ENCODE peak calls at places on chromosomes 6 and 20, in seven cellular contexts. One of them, this sample, is unnamed.

GRCh38 chr6:107817784-107818183 is 6.3 kb downstream of the SCML4 start:
- DNase-seq in effector memory CD4-positive, alpha-beta T cell: no peak
- DNase-seq in activated B cell treated with CpG ODN at 0.5 μM for 24 hours: no peak
- DNase-seq in stimulated activated CD4-positive, alpha-beta T cell treated with anti-CD3 and anti-CD28 coated beads, Interleukin-2, amount 100 ng/mL, for 48 hours: no peak
- DNase-seq in psoas muscle: no peak
- DNase-seq in activated CD8-positive, alpha-beta T cell treated with anti-CD3 and anti-CD28 coated beads for 36 hours: peak; percentile 36
- DNase-seq in iPS-NIHi11: no peak
- DNase-seq in this sample: no peak

GRCh38 chr20:38428800-38429199 is 6.3 kb downstream of the SNHG17 start:
- DNase-seq in effector memory CD4-positive, alpha-beta T cell: no peak
- DNase-seq in activated B cell treated with CpG ODN at 0.5 μM for 24 hours: no peak
- DNase-seq in stimulated activated CD4-positive, alpha-beta T cell treated with anti-CD3 and anti-CD28 coated beads, Interleukin-2, amount 100 ng/mL, for 48 hours: no peak
- DNase-seq in psoas muscle: no peak
- DNase-seq in activated CD8-positive, alpha-beta T cell treated with anti-CD3 and anti-CD28 coated beads for 36 hours: no peak
- DNase-seq in iPS-NIHi11: no peak
- DNase-seq in this sample: no peak

GRCh38 chr20:30985386-30985785 is 272.1 kb upstream of the DEFB115 start:
- DNase-seq in effector memory CD4-positive, alpha-beta T cell: no peak
- DNase-seq in activated B cell treated with CpG ODN at 0.5 μM for 24 hours: no peak
- DNase-seq in stimulated activated CD4-positive, alpha-beta T cell treated with anti-CD3 and anti-CD28 coated beads, Interleukin-2, amount 100 ng/mL, for 48 hours: no peak
- DNase-seq in psoas muscle: peak; percentile 15
- DNase-seq in activated CD8-positive, alpha-beta T cell treated with anti-CD3 and anti-CD28 coated beads for 36 hours: no peak
- DNase-seq in iPS-NIHi11: no peak
- DNase-seq in this sample: no peak

GRCh38 chr6:35589904-35590303 is 77.2 kb upstream of the TULP1 start:
- DNase-seq in effector memory CD4-positive, alpha-beta T cell: no peak
- DNase-seq in activated B cell treated with CpG ODN at 0.5 μM for 24 hours: no peak
- DNase-seq in stimulated activated CD4-positive, alpha-beta T cell treated with anti-CD3 and anti-CD28 coated beads, Interleukin-2, amount 100 ng/mL, for 48 hours: no peak
- DNase-seq in psoas muscle: no peak
- DNase-seq in activated CD8-positive, alpha-beta T cell treated with anti-CD3 and anti-CD28 coated beads for 36 hours: no peak
- DNase-seq in iPS-NIHi11: no peak
- DNase-seq in this sample: no peak

GRCh38 chr20:46583411-46584214 is 33.2 kb upstream of the OCSTAMP start:
- DNase-seq in effector memory CD4-positive, alpha-beta T cell: no peak
- DNase-seq in activated B cell treated with CpG ODN at 0.5 μM for 24 hours: no peak
- DNase-seq in stimulated activated CD4-positive, alpha-beta T cell treated with anti-CD3 and anti-CD28 coated beads, Interleukin-2, amount 100 ng/mL, for 48 hours: no peak
- DNase-seq in psoas muscle: no peak
- DNase-seq in activated CD8-positive, alpha-beta T cell treated with anti-CD3 and anti-CD28 coated beads for 36 hours: no peak
- DNase-seq in iPS-NIHi11: peak; percentile 76
- DNase-seq in this sample: no peak

GRCh38 chr6:138405816-138406403 is 1.9 kb downstream of the HEBP2 start:
- DNase-seq in effector memory CD4-positive, alpha-beta T cell: no peak
- DNase-seq in activated B cell treated with CpG ODN at 0.5 μM for 24 hours: no peak
- DNase-seq in stimulated activated CD4-positive, alpha-beta T cell treated with anti-CD3 and anti-CD28 coated beads, Interleukin-2, amount 100 ng/mL, for 48 hours: no peak
- DNase-seq in psoas muscle: no peak
- DNase-seq in activated CD8-positive, alpha-beta T cell treated with anti-CD3 and anti-CD28 coated beads for 36 hours: no peak
- DNase-seq in iPS-NIHi11: no peak
- DNase-seq in this sample: no peak

GRCh38 chr6:41713161-41713649 is 22.2 kb downstream of the TFEB start:
- DNase-seq in effector memory CD4-positive, alpha-beta T cell: no peak
- DNase-seq in activated B cell treated with CpG ODN at 0.5 μM for 24 hours: no peak
- DNase-seq in stimulated activated CD4-positive, alpha-beta T cell treated with anti-CD3 and anti-CD28 coated beads, Interleukin-2, amount 100 ng/mL, for 48 hours: no peak
- DNase-seq in psoas muscle: peak; percentile 79
- DNase-seq in activated CD8-positive, alpha-beta T cell treated with anti-CD3 and anti-CD28 coated beads for 36 hours: no peak
- DNase-seq in iPS-NIHi11: peak; percentile 42
- DNase-seq in this sample: no peak

GRCh38 chr6:150666071-150666470 is 66.4 kb downstream of the PLEKHG1 start:
- DNase-seq in effector memory CD4-positive, alpha-beta T cell: no peak
- DNase-seq in activated B cell treated with CpG ODN at 0.5 μM for 24 hours: no peak
- DNase-seq in stimulated activated CD4-positive, alpha-beta T cell treated with anti-CD3 and anti-CD28 coated beads, Interleukin-2, amount 100 ng/mL, for 48 hours: no peak
- DNase-seq in psoas muscle: no peak
- DNase-seq in activated CD8-positive, alpha-beta T cell treated with anti-CD3 and anti-CD28 coated beads for 36 hours: no peak
- DNase-seq in iPS-NIHi11: no peak
- DNase-seq in this sample: no peak

GRCh38 chr20:62736407-62737071 is 27.9 kb downstream of the NTSR1 start:
- DNase-seq in effector memory CD4-positive, alpha-beta T cell: no peak
- DNase-seq in activated B cell treated with CpG ODN at 0.5 μM for 24 hours: no peak
- DNase-seq in stimulated activated CD4-positive, alpha-beta T cell treated with anti-CD3 and anti-CD28 coated beads, Interleukin-2, amount 100 ng/mL, for 48 hours: no peak
- DNase-seq in psoas muscle: no peak
- DNase-seq in activated CD8-positive, alpha-beta T cell treated with anti-CD3 and anti-CD28 coated beads for 36 hours: no peak
- DNase-seq in iPS-NIHi11: no peak
- DNase-seq in this sample: no peak

GRCh38 chr6:161870236-161870901 is 596.5 kb upstream of the AGPAT4 start:
- DNase-seq in effector memory CD4-positive, alpha-beta T cell: no peak
- DNase-seq in activated B cell treated with CpG ODN at 0.5 μM for 24 hours: no peak
- DNase-seq in stimulated activated CD4-positive, alpha-beta T cell treated with anti-CD3 and anti-CD28 coated beads, Interleukin-2, amount 100 ng/mL, for 48 hours: no peak
- DNase-seq in psoas muscle: no peak
- DNase-seq in activated CD8-positive, alpha-beta T cell treated with anti-CD3 and anti-CD28 coated beads for 36 hours: no peak
- DNase-seq in iPS-NIHi11: no peak
- DNase-seq in this sample: no peak

GRCh38 chr6:144297498-144298166 is 12.5 kb downstream of the UTRN start:
- DNase-seq in effector memory CD4-positive, alpha-beta T cell: no peak
- DNase-seq in activated B cell treated with CpG ODN at 0.5 μM for 24 hours: no peak
- DNase-seq in stimulated activated CD4-positive, alpha-beta T cell treated with anti-CD3 and anti-CD28 coated beads, Interleukin-2, amount 100 ng/mL, for 48 hours: no peak
- DNase-seq in psoas muscle: no peak
- DNase-seq in activated CD8-positive, alpha-beta T cell treated with anti-CD3 and anti-CD28 coated beads for 36 hours: no peak
- DNase-seq in iPS-NIHi11: no peak
- DNase-seq in this sample: no peak

GRCh38 chr6:10411915-10412164 is 3.0 kb downstream of the TFAP2A start:
- DNase-seq in effector memory CD4-positive, alpha-beta T cell: no peak
- DNase-seq in activated B cell treated with CpG ODN at 0.5 μM for 24 hours: no peak
- DNase-seq in stimulated activated CD4-positive, alpha-beta T cell treated with anti-CD3 and anti-CD28 coated beads, Interleukin-2, amount 100 ng/mL, for 48 hours: no peak
- DNase-seq in psoas muscle: no peak
- DNase-seq in activated CD8-positive, alpha-beta T cell treated with anti-CD3 and anti-CD28 coated beads for 36 hours: no peak
- DNase-seq in iPS-NIHi11: no peak
- DNase-seq in this sample: no peak

GRCh38 chr6:154156135-154156948 is 117.3 kb downstream of the OPRM1 start:
- DNase-seq in effector memory CD4-positive, alpha-beta T cell: peak; percentile 43
- DNase-seq in activated B cell treated with CpG ODN at 0.5 μM for 24 hours: no peak
- DNase-seq in stimulated activated CD4-positive, alpha-beta T cell treated with anti-CD3 and anti-CD28 coated beads, Interleukin-2, amount 100 ng/mL, for 48 hours: peak; percentile 53
- DNase-seq in psoas muscle: no peak
- DNase-seq in activated CD8-positive, alpha-beta T cell treated with anti-CD3 and anti-CD28 coated beads for 36 hours: peak; percentile 86
- DNase-seq in iPS-NIHi11: peak; percentile 62
- DNase-seq in this sample: no peak

GRCh38 chr6:39892490-39893129 is 41.7 kb downstream of the MOCS1 start:
- DNase-seq in effector memory CD4-positive, alpha-beta T cell: no peak
- DNase-seq in activated B cell treated with CpG ODN at 0.5 μM for 24 hours: no peak
- DNase-seq in stimulated activated CD4-positive, alpha-beta T cell treated with anti-CD3 and anti-CD28 coated beads, Interleukin-2, amount 100 ng/mL, for 48 hours: peak; percentile 3
- DNase-seq in psoas muscle: peak; percentile 81
- DNase-seq in activated CD8-positive, alpha-beta T cell treated with anti-CD3 and anti-CD28 coated beads for 36 hours: peak; percentile 53
- DNase-seq in iPS-NIHi11: peak; percentile 84
- DNase-seq in this sample: no peak

GRCh38 chr6:119978274-119978889 is 628.8 kb upstream of the MAN1A1 start:
- DNase-seq in effector memory CD4-positive, alpha-beta T cell: no peak
- DNase-seq in activated B cell treated with CpG ODN at 0.5 μM for 24 hours: no peak
- DNase-seq in stimulated activated CD4-positive, alpha-beta T cell treated with anti-CD3 and anti-CD28 coated beads, Interleukin-2, amount 100 ng/mL, for 48 hours: no peak
- DNase-seq in psoas muscle: no peak
- DNase-seq in activated CD8-positive, alpha-beta T cell treated with anti-CD3 and anti-CD28 coated beads for 36 hours: peak; percentile 22
- DNase-seq in iPS-NIHi11: peak; percentile 7
- DNase-seq in this sample: no peak

GRCh38 chr20:25220810-25221591 is 25.5 kb downstream of the ENTPD6 start:
- DNase-seq in effector memory CD4-positive, alpha-beta T cell: no peak
- DNase-seq in activated B cell treated with CpG ODN at 0.5 μM for 24 hours: no peak
- DNase-seq in stimulated activated CD4-positive, alpha-beta T cell treated with anti-CD3 and anti-CD28 coated beads, Interleukin-2, amount 100 ng/mL, for 48 hours: no peak
- DNase-seq in psoas muscle: peak; percentile 84
- DNase-seq in activated CD8-positive, alpha-beta T cell treated with anti-CD3 and anti-CD28 coated beads for 36 hours: no peak
- DNase-seq in iPS-NIHi11: no peak
- DNase-seq in this sample: no peak

GRCh38 chr6:36826520-36827227 is 12.6 kb downstream of the CPNE5 start:
- DNase-seq in effector memory CD4-positive, alpha-beta T cell: no peak
- DNase-seq in activated B cell treated with CpG ODN at 0.5 μM for 24 hours: no peak
- DNase-seq in stimulated activated CD4-positive, alpha-beta T cell treated with anti-CD3 and anti-CD28 coated beads, Interleukin-2, amount 100 ng/mL, for 48 hours: no peak
- DNase-seq in psoas muscle: no peak
- DNase-seq in activated CD8-positive, alpha-beta T cell treated with anti-CD3 and anti-CD28 coated beads for 36 hours: no peak
- DNase-seq in iPS-NIHi11: no peak
- DNase-seq in this sample: no peak

GRCh38 chr6:133165235-133165634 is 75.9 kb upstream of the EYA4 start:
- DNase-seq in effector memory CD4-positive, alpha-beta T cell: no peak
- DNase-seq in activated B cell treated with CpG ODN at 0.5 μM for 24 hours: no peak
- DNase-seq in stimulated activated CD4-positive, alpha-beta T cell treated with anti-CD3 and anti-CD28 coated beads, Interleukin-2, amount 100 ng/mL, for 48 hours: no peak
- DNase-seq in psoas muscle: no peak
- DNase-seq in activated CD8-positive, alpha-beta T cell treated with anti-CD3 and anti-CD28 coated beads for 36 hours: no peak
- DNase-seq in iPS-NIHi11: no peak
- DNase-seq in this sample: no peak

GRCh38 chr20:61949363-61949713 is 116.3 kb downstream of the TAF4 start:
- DNase-seq in effector memory CD4-positive, alpha-beta T cell: no peak
- DNase-seq in activated B cell treated with CpG ODN at 0.5 μM for 24 hours: no peak
- DNase-seq in stimulated activated CD4-positive, alpha-beta T cell treated with anti-CD3 and anti-CD28 coated beads, Interleukin-2, amount 100 ng/mL, for 48 hours: no peak
- DNase-seq in psoas muscle: peak; percentile 9
- DNase-seq in activated CD8-positive, alpha-beta T cell treated with anti-CD3 and anti-CD28 coated beads for 36 hours: no peak
- DNase-seq in iPS-NIHi11: no peak
- DNase-seq in this sample: no peak

GRCh38 chr20:33915726-33916331 is 77.9 kb upstream of the RALY start:
- DNase-seq in effector memory CD4-positive, alpha-beta T cell: peak; percentile 17
- DNase-seq in activated B cell treated with CpG ODN at 0.5 μM for 24 hours: peak; percentile 38
- DNase-seq in stimulated activated CD4-positive, alpha-beta T cell treated with anti-CD3 and anti-CD28 coated beads, Interleukin-2, amount 100 ng/mL, for 48 hours: peak; percentile 50
- DNase-seq in psoas muscle: peak; percentile 77
- DNase-seq in activated CD8-positive, alpha-beta T cell treated with anti-CD3 and anti-CD28 coated beads for 36 hours: peak; percentile 73
- DNase-seq in iPS-NIHi11: peak; percentile 82
- DNase-seq in this sample: no peak

GRCh38 chr20:46010491-46011405 is 2.0 kb downstream of the MMP9 start:
- DNase-seq in effector memory CD4-positive, alpha-beta T cell: peak; percentile 51
- DNase-seq in activated B cell treated with CpG ODN at 0.5 μM for 24 hours: no peak
- DNase-seq in stimulated activated CD4-positive, alpha-beta T cell treated with anti-CD3 and anti-CD28 coated beads, Interleukin-2, amount 100 ng/mL, for 48 hours: peak; percentile 28
- DNase-seq in psoas muscle: no peak
- DNase-seq in activated CD8-positive, alpha-beta T cell treated with anti-CD3 and anti-CD28 coated beads for 36 hours: peak; percentile 55
- DNase-seq in iPS-NIHi11: no peak
- DNase-seq in this sample: no peak

GRCh38 chr6:9527679-9528286 is 887.1 kb downstream of the TFAP2A start:
- DNase-seq in effector memory CD4-positive, alpha-beta T cell: no peak
- DNase-seq in activated B cell treated with CpG ODN at 0.5 μM for 24 hours: no peak
- DNase-seq in stimulated activated CD4-positive, alpha-beta T cell treated with anti-CD3 and anti-CD28 coated beads, Interleukin-2, amount 100 ng/mL, for 48 hours: no peak
- DNase-seq in psoas muscle: no peak
- DNase-seq in activated CD8-positive, alpha-beta T cell treated with anti-CD3 and anti-CD28 coated beads for 36 hours: no peak
- DNase-seq in iPS-NIHi11: no peak
- DNase-seq in this sample: no peak

GRCh38 chr20:50664248-50664647 is 27.1 kb downstream of the RIPOR3 start:
- DNase-seq in effector memory CD4-positive, alpha-beta T cell: no peak
- DNase-seq in activated B cell treated with CpG ODN at 0.5 μM for 24 hours: no peak
- DNase-seq in stimulated activated CD4-positive, alpha-beta T cell treated with anti-CD3 and anti-CD28 coated beads, Interleukin-2, amount 100 ng/mL, for 48 hours: no peak
- DNase-seq in psoas muscle: peak; percentile 72
- DNase-seq in activated CD8-positive, alpha-beta T cell treated with anti-CD3 and anti-CD28 coated beads for 36 hours: no peak
- DNase-seq in iPS-NIHi11: no peak
- DNase-seq in this sample: no peak

GRCh38 chr6:163710552-163710951 is 296.0 kb downstream of the QKI start:
- DNase-seq in effector memory CD4-positive, alpha-beta T cell: no peak
- DNase-seq in activated B cell treated with CpG ODN at 0.5 μM for 24 hours: no peak
- DNase-seq in stimulated activated CD4-positive, alpha-beta T cell treated with anti-CD3 and anti-CD28 coated beads, Interleukin-2, amount 100 ng/mL, for 48 hours: no peak
- DNase-seq in psoas muscle: no peak
- DNase-seq in activated CD8-positive, alpha-beta T cell treated with anti-CD3 and anti-CD28 coated beads for 36 hours: no peak
- DNase-seq in iPS-NIHi11: no peak
- DNase-seq in this sample: no peak

GRCh38 chr6:116389357-116389756 is 18.6 kb downstream of the DSE start:
- DNase-seq in effector memory CD4-positive, alpha-beta T cell: no peak
- DNase-seq in activated B cell treated with CpG ODN at 0.5 μM for 24 hours: no peak
- DNase-seq in stimulated activated CD4-positive, alpha-beta T cell treated with anti-CD3 and anti-CD28 coated beads, Interleukin-2, amount 100 ng/mL, for 48 hours: no peak
- DNase-seq in psoas muscle: no peak
- DNase-seq in activated CD8-positive, alpha-beta T cell treated with anti-CD3 and anti-CD28 coated beads for 36 hours: no peak
- DNase-seq in iPS-NIHi11: no peak
- DNase-seq in this sample: no peak

GRCh38 chr20:6993016-6993415 is 225.5 kb downstream of the BMP2 start:
- DNase-seq in effector memory CD4-positive, alpha-beta T cell: no peak
- DNase-seq in activated B cell treated with CpG ODN at 0.5 μM for 24 hours: no peak
- DNase-seq in stimulated activated CD4-positive, alpha-beta T cell treated with anti-CD3 and anti-CD28 coated beads, Interleukin-2, amount 100 ng/mL, for 48 hours: no peak
- DNase-seq in psoas muscle: no peak
- DNase-seq in activated CD8-positive, alpha-beta T cell treated with anti-CD3 and anti-CD28 coated beads for 36 hours: no peak
- DNase-seq in iPS-NIHi11: no peak
- DNase-seq in this sample: no peak

GRCh38 chr20:38109025-38109541 is 56.0 kb downstream of the TGM2 start:
- DNase-seq in effector memory CD4-positive, alpha-beta T cell: no peak
- DNase-seq in activated B cell treated with CpG ODN at 0.5 μM for 24 hours: no peak
- DNase-seq in stimulated activated CD4-positive, alpha-beta T cell treated with anti-CD3 and anti-CD28 coated beads, Interleukin-2, amount 100 ng/mL, for 48 hours: no peak
- DNase-seq in psoas muscle: peak; percentile 73
- DNase-seq in activated CD8-positive, alpha-beta T cell treated with anti-CD3 and anti-CD28 coated beads for 36 hours: no peak
- DNase-seq in iPS-NIHi11: no peak
- DNase-seq in this sample: no peak

GRCh38 chr6:32886674-32887383 is 32.8 kb downstream of the PSMB9 start:
- DNase-seq in effector memory CD4-positive, alpha-beta T cell: no peak
- DNase-seq in activated B cell treated with CpG ODN at 0.5 μM for 24 hours: no peak
- DNase-seq in stimulated activated CD4-positive, alpha-beta T cell treated with anti-CD3 and anti-CD28 coated beads, Interleukin-2, amount 100 ng/mL, for 48 hours: no peak
- DNase-seq in psoas muscle: no peak
- DNase-seq in activated CD8-positive, alpha-beta T cell treated with anti-CD3 and anti-CD28 coated beads for 36 hours: no peak
- DNase-seq in iPS-NIHi11: no peak
- DNase-seq in this sample: no peak

GRCh38 chr20:32577023-32577422 is 8.1 kb downstream of the NOL4L start:
- DNase-seq in effector memory CD4-positive, alpha-beta T cell: no peak
- DNase-seq in activated B cell treated with CpG ODN at 0.5 μM for 24 hours: no peak
- DNase-seq in stimulated activated CD4-positive, alpha-beta T cell treated with anti-CD3 and anti-CD28 coated beads, Interleukin-2, amount 100 ng/mL, for 48 hours: no peak
- DNase-seq in psoas muscle: no peak
- DNase-seq in activated CD8-positive, alpha-beta T cell treated with anti-CD3 and anti-CD28 coated beads for 36 hours: no peak
- DNase-seq in iPS-NIHi11: no peak
- DNase-seq in this sample: no peak

GRCh38 chr6:89984926-89985743 is 90.9 kb downstream of the GJA10 start:
- DNase-seq in effector memory CD4-positive, alpha-beta T cell: no peak
- DNase-seq in activated B cell treated with CpG ODN at 0.5 μM for 24 hours: no peak
- DNase-seq in stimulated activated CD4-positive, alpha-beta T cell treated with anti-CD3 and anti-CD28 coated beads, Interleukin-2, amount 100 ng/mL, for 48 hours: no peak
- DNase-seq in psoas muscle: peak; percentile 85
- DNase-seq in activated CD8-positive, alpha-beta T cell treated with anti-CD3 and anti-CD28 coated beads for 36 hours: peak; percentile 40
- DNase-seq in iPS-NIHi11: no peak
- DNase-seq in this sample: no peak

GRCh38 chr6:82840571-82840970 is 225.1 kb downstream of the UBE3D start:
- DNase-seq in effector memory CD4-positive, alpha-beta T cell: no peak
- DNase-seq in activated B cell treated with CpG ODN at 0.5 μM for 24 hours: no peak
- DNase-seq in stimulated activated CD4-positive, alpha-beta T cell treated with anti-CD3 and anti-CD28 coated beads, Interleukin-2, amount 100 ng/mL, for 48 hours: no peak
- DNase-seq in psoas muscle: no peak
- DNase-seq in activated CD8-positive, alpha-beta T cell treated with anti-CD3 and anti-CD28 coated beads for 36 hours: no peak
- DNase-seq in iPS-NIHi11: no peak
- DNase-seq in this sample: no peak

GRCh38 chr6:6409397-6410030 is 89.1 kb upstream of the F13A1 start:
- DNase-seq in effector memory CD4-positive, alpha-beta T cell: no peak
- DNase-seq in activated B cell treated with CpG ODN at 0.5 μM for 24 hours: no peak
- DNase-seq in stimulated activated CD4-positive, alpha-beta T cell treated with anti-CD3 and anti-CD28 coated beads, Interleukin-2, amount 100 ng/mL, for 48 hours: no peak
- DNase-seq in psoas muscle: no peak
- DNase-seq in activated CD8-positive, alpha-beta T cell treated with anti-CD3 and anti-CD28 coated beads for 36 hours: no peak
- DNase-seq in iPS-NIHi11: peak; percentile 17
- DNase-seq in this sample: no peak

GRCh38 chr6:15343490-15344185 is 97.8 kb downstream of the JARID2 start:
- DNase-seq in effector memory CD4-positive, alpha-beta T cell: no peak
- DNase-seq in activated B cell treated with CpG ODN at 0.5 μM for 24 hours: no peak
- DNase-seq in stimulated activated CD4-positive, alpha-beta T cell treated with anti-CD3 and anti-CD28 coated beads, Interleukin-2, amount 100 ng/mL, for 48 hours: no peak
- DNase-seq in psoas muscle: no peak
- DNase-seq in activated CD8-positive, alpha-beta T cell treated with anti-CD3 and anti-CD28 coated beads for 36 hours: no peak
- DNase-seq in iPS-NIHi11: no peak
- DNase-seq in this sample: no peak

GRCh38 chr20:35342154-35342769 is 50.0 kb upstream of the FAM83C start:
- DNase-seq in effector memory CD4-positive, alpha-beta T cell: no peak
- DNase-seq in activated B cell treated with CpG ODN at 0.5 μM for 24 hours: no peak
- DNase-seq in stimulated activated CD4-positive, alpha-beta T cell treated with anti-CD3 and anti-CD28 coated beads, Interleukin-2, amount 100 ng/mL, for 48 hours: no peak
- DNase-seq in psoas muscle: no peak
- DNase-seq in activated CD8-positive, alpha-beta T cell treated with anti-CD3 and anti-CD28 coated beads for 36 hours: no peak
- DNase-seq in iPS-NIHi11: peak; percentile 38
- DNase-seq in this sample: no peak

This sample was measured in NCI-H1048.